ENCODE peak calls at places on chromosomes 12 and 14, in nine cellular contexts. C is iPS DF 6.9; Q is tibial artery; A is endothelial cell of umbilical vein; O is WERI-Rb-1; R is esophagus squamous epithelium; F is CD4-positive, alpha-beta memory T cell; J is GM23338; W is BJ. S is an unnamed sample.

GRCh38 chr12:104733717-104734175 is 224.3 kb downstream of the SLC41A2 start:
- DNase-seq in C (no peak), J (peak; percentile 80), F (peak; percentile 57), A (no peak), O (peak; percentile 45), Q (no peak), W (no peak), R (no peak), S (no peak)

GRCh38 chr12:5012337-5012736 is 31.3 kb upstream of the KCNA5 start:
- DNase-seq in F (no peak), Q (no peak), C (no peak), R (no peak), W (no peak), J (no peak), A (no peak), O (no peak), S (no peak)

GRCh38 chr12:96497800-96498199 is 8.4 kb downstream of the CFAP54 start:
- DNase-seq in F (no peak), J (no peak), R (no peak), Q (no peak), O (no peak), W (no peak), A (no peak), C (no peak), S (peak; percentile 64)

GRCh38 chr12:49279706-49280159 is 14.9 kb downstream of the TUBA1C start:
- DNase-seq in W (no peak), Q (no peak), O (no peak), A (no peak), F (no peak), R (no peak), J (peak; percentile 66), C (no peak), S (no peak)

GRCh38 chr12:98896938-98897337 is 251.8 kb downstream of the APAF1 start:
- DNase-seq in A (no peak), F (no peak), Q (no peak), C (no peak), O (no peak), J (peak; percentile 61), W (no peak), R (no peak), S (no peak)

GRCh38 chr12:67826946-67827719 is 162.1 kb upstream of the IFNG-AS1 start:
- DNase-seq in F (no peak), A (no peak), C (no peak), J (no peak), W (no peak), R (no peak), Q (no peak), O (no peak), S (no peak)

GRCh38 chr14:30869525-30870150 is 4.7 kb upstream of the COCH start:
- DNase-seq in Q (no peak), W (no peak), R (no peak), A (no peak), O (no peak), J (no peak), C (no peak), F (no peak), S (no peak)

GRCh38 chr14:68598621-68599447 is 194.0 kb downstream of the ZFP36L1 start:
- DNase-seq in J (no peak), C (no peak), R (no peak), O (no peak), W (no peak), Q (peak; percentile 86), A (peak; percentile 97), F (no peak), S (peak; percentile 88)

GRCh38 chr14:37194698-37195097 is 3.0 kb upstream of the MIPOL1 start:
- DNase-seq in F (no peak), W (no peak), O (no peak), J (no peak), R (no peak), Q (no peak), C (no peak), A (no peak), S (no peak)

GRCh38 chr14:104777808-104778249 is 17.7 kb downstream of the AKT1 start:
- DNase-seq in Q (no peak), C (no peak), A (no peak), F (no peak), J (no peak), W (no peak), R (no peak), O (no peak), S (no peak)

GRCh38 chr12:131190965-131191364 is 237.3 kb downstream of the ADGRD1 start:
- DNase-seq in Q (no peak), O (no peak), C (no peak), W (no peak), A (no peak), R (no peak), J (no peak), F (no peak), S (no peak)

DNA sequence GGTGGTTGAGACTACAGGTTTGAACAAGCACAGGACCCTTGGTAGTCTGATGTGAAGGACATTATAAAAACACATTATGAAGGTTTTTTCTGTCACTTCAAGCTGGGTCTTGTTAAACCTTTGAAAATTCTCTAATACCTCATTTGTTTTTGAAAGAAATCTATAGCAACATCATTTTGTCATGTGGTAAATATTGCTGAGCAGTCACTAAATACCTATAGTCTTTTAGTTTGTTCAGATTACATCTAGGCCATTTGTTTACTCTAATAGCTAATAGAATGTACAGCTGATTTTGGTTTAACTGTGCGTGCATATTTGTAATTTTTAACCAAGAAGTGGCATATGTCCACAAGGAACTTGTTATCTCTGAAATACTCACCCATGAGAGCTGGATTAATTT is 2.9 kb downstream of the PPM1A start:
- DNase-seq in W (no peak), R (no peak), F (no peak), Q (no peak), C (no peak), A (no peak), J (no peak), O (no peak), S (no peak)
- H3K4me3 ChIP-seq in W (no peak overlapping the region), R (peak overlapping the region; percentile 90), F (no peak overlapping the region), Q (peak overlapping the region; percentile 98), C (no peak overlapping the region), A (no peak overlapping the region), J (peak overlapping the region; percentile 84), O (no peak overlapping the region), S (no peak overlapping the region)

GRCh38 chr14:54562334-54562733 is 4.6 kb upstream of the SAMD4A start:
- DNase-seq in Q (no peak), C (no peak), A (no peak), J (no peak), W (no peak), R (no peak), F (no peak), O (no peak), S (no peak)

GRCh38 chr14:54565236-54566151 is 1.4 kb upstream of the SAMD4A start:
- DNase-seq in C (peak; percentile 39), A (peak; percentile 94), W (peak; percentile 66), Q (peak; percentile 97), F (peak; percentile 91), R (peak; percentile 56), O (peak; percentile 89), J (peak; percentile 90), S (no peak)

GRCh38 chr14:54564799-54565235 is 2.1 kb upstream of the SAMD4A start:
- DNase-seq in R (no peak), Q (peak; percentile 40), A (peak; percentile 72), O (peak; percentile 11), J (no peak), F (no peak), C (no peak), W (no peak), S (peak; percentile 41)

GRCh38 chr14:54566152-54566409 is 847 bp upstream of the SAMD4A start:
- DNase-seq in Q (no peak), O (peak; percentile 18), R (no peak), F (no peak), J (no peak), A (no peak), W (no peak), C (no peak), S (no peak)

DNA sequence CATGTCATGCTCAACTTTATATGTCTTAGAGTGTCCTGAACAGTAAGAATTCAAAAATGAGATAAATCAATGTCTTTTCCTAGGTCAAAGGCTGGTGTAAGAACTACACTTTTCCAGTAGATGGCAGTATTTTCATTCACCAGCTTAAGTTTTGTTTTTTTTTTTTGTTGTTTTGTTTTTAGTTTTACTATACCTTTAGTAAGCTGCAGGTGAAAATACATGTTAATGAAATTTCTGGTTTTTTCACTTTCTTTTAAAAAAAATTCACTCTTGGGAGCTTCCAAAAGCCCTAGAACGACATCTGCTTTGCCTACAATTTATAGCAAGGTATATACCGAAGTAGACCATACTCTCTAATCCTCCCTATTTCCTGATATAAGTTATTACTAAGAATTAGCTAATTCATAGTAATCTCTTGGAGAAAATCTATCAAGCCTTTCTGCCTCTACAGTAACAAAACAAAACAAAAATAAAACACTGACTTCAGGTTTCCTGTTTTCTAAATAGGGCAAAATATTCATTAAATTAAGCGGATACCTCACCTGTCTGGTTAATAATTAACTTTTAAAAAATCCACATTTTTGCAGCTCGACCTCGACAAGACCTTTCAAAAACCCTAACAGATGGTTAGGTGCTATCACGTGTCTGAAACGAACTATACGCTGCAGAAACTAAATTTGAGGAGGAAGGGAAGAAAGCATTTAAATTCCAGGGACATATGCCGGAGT is 2.7 kb upstream of the SAMD4A start:
- DNase-seq in A (peak; percentile 73), C (no peak), R (no peak), O (no peak), F (no peak), Q (no peak), W (no peak), J (peak; percentile 63), S (no peak)
- H3K4me3 ChIP-seq in A (peak overlapping the region; percentile 60), C (peak overlapping the region; percentile 92), R (peak overlapping the region; percentile 76), O (peak overlapping the region; percentile 94), F (peak overlapping the region; percentile 12), Q (peak overlapping the region; percentile 86), W (peak overlapping the region; percentile 86), J (peak overlapping the region; percentile 90), S (peak overlapping the region; percentile 68)

DNA sequence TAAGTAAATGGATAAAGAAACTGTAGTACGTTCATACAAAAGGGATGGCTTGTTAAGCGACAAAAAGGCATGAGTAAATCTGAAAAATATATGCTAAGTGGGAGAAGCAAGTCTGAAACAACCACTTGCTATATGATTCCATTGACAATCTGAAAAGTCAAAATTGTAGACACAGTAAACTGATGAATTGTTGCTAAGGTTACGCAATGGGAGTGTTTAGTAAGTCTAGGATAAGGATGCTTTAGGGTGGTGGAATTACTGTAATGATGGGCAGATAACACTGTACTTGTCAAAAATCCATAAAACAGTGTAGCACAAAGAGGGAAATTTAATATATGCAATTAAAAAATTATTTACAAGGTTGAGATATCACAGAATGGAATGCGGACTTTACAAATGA is 984.9 kb downstream of the FSCB start:
- DNase-seq in C (no peak), W (no peak), A (no peak), O (no peak), J (no peak), Q (no peak), R (no peak), F (no peak), S (no peak)
- H3K4me3 ChIP-seq in C (no peak overlapping the region), W (no peak overlapping the region), A (no peak overlapping the region), O (no peak overlapping the region), J (no peak overlapping the region), Q (no peak overlapping the region), R (no peak overlapping the region), F (no peak overlapping the region), S (no peak overlapping the region)

GRCh38 chr12:94271351-94271750 is 123.0 kb downstream of the PLXNC1 start:
- DNase-seq in Q (no peak), F (no peak), R (no peak), A (no peak), C (no peak), O (no peak), J (no peak), W (no peak), S (no peak)
- H3K4me3 ChIP-seq in Q (no peak overlapping the region), F (no peak overlapping the region), R (no peak overlapping the region), A (no peak overlapping the region), C (no peak overlapping the region), O (no peak overlapping the region), J (no peak overlapping the region), W (no peak overlapping the region), S (no peak overlapping the region)

S was measured in skeletal muscle cell.